ENCODE peak calls at places on chromosome 5, in five cellular contexts. One of them, this sample, is unnamed.

GRCh38 chr5:63958654-63959053 is 3.6 kb downstream of the HTR1A start:
- DNase-seq in transverse colon: no peak
- DNase-seq in HS-5: no peak
- DNase-seq in HFFc6: no peak
- DNase-seq in GM12892: no peak
- DNase-seq in this sample: no peak

GRCh38 chr5:9529041-9529480 is 16.8 kb downstream of the SEMA5A start:
- DNase-seq in transverse colon: peak
- DNase-seq in HS-5: no peak
- DNase-seq in HFFc6: no peak
- DNase-seq in GM12892: no peak
- DNase-seq in this sample: no peak

GRCh38 chr5:159906957-159907356 is 9.3 kb upstream of the ADRA1B start:
- DNase-seq in transverse colon: peak
- DNase-seq in HS-5: no peak
- DNase-seq in HFFc6: no peak
- DNase-seq in GM12892: no peak
- DNase-seq in this sample: peak

GRCh38 chr5:66021585-66021984 is 95.2 kb downstream of the ERBIN start:
- DNase-seq in transverse colon: no peak
- DNase-seq in HS-5: no peak
- DNase-seq in HFFc6: no peak
- DNase-seq in GM12892: no peak
- DNase-seq in this sample: no peak

GRCh38 chr5:172009536-172010270 is 3.3 kb upstream of the FBXW11 start:
- DNase-seq in transverse colon: no peak
- DNase-seq in HS-5: no peak
- DNase-seq in HFFc6: no peak
- DNase-seq in GM12892: no peak
- DNase-seq in this sample: no peak

GRCh38 chr5:10503997-10504761 is 59.7 kb upstream of the ANKRD33B start:
- DNase-seq in transverse colon: no peak
- DNase-seq in HS-5: no peak
- DNase-seq in HFFc6: no peak
- DNase-seq in GM12892: no peak
- DNase-seq in this sample: no peak

GRCh38 chr5:172524573-172525021 is 70.3 kb upstream of the SH3PXD2B start:
- DNase-seq in transverse colon: peak
- DNase-seq in HS-5: no peak
- DNase-seq in HFFc6: no peak
- DNase-seq in GM12892: no peak
- DNase-seq in this sample: peak

GRCh38 chr5:153953411-153953810 is 85.3 kb downstream of the FAM114A2 start:
- DNase-seq in transverse colon: no peak
- DNase-seq in HS-5: no peak
- DNase-seq in HFFc6: no peak
- DNase-seq in GM12892: no peak
- DNase-seq in this sample: no peak

GRCh38 chr5:56664025-56664424 is 151.3 kb upstream of the MAP3K1 start:
- DNase-seq in transverse colon: no peak
- DNase-seq in HS-5: no peak
- DNase-seq in HFFc6: no peak
- DNase-seq in GM12892: no peak
- DNase-seq in this sample: no peak

GRCh38 chr5:150217874-150218692 is 28.2 kb downstream of the SLC6A7 start:
- DNase-seq in transverse colon: peak
- DNase-seq in HS-5: peak
- DNase-seq in HFFc6: peak
- DNase-seq in GM12892: peak
- DNase-seq in this sample: peak